ENCODE peak calls at places on chromosomes 16 and 17, in seven cellular contexts. N is AG09319, S is AG04450, L is glutamatergic neuron, M is IMR-90, J is PC-3, F is gastrocnemius medialis. H is an unnamed sample.

GRCh38 chr16:84941916-84942315 is 69.4 kb downstream of the ZDHHC7 start:
- DNase-seq in F (no peak), L (no peak), M (peak; percentile 46), J (no peak), S (no peak), N (no peak), H (no peak)

GRCh38 chr16:17362946-17363345 is 107.8 kb downstream of the XYLT1 start:
- DNase-seq in N (no peak), J (no peak), F (no peak), S (no peak), L (no peak), M (peak; percentile 37), H (no peak)

GRCh38 chr17:80797741-80798594 is 193.7 kb upstream of the CHMP6 start:
- DNase-seq in N (no peak), F (peak; percentile 10), J (no peak), M (no peak), S (no peak), L (no peak), H (no peak)

GRCh38 chr17:4176803-4177472 is 33.9 kb downstream of the CYB5D2 start:
- DNase-seq in M (no peak), S (no peak), L (no peak), N (no peak), J (no peak), F (no peak), H (no peak)

GRCh38 chr17:11319894-11320293 is 78.9 kb downstream of the SHISA6 start:
- DNase-seq in M (no peak), S (no peak), N (no peak), F (no peak), J (no peak), L (no peak), H (no peak)

GRCh38 chr16:81602377-81602776 is 157.8 kb downstream of the CMIP start:
- DNase-seq in S (no peak), M (no peak), F (no peak), N (no peak), J (no peak), L (no peak), H (no peak)

GRCh38 chr17:37752482-37752881 is 7.6 kb upstream of the HNF1B start:
- DNase-seq in M (peak; percentile 77), N (no peak), L (no peak), S (no peak), F (no peak), J (peak; percentile 79), H (no peak)

GRCh38 chr16:324451-325334 is 27.8 kb downstream of the AXIN1 start:
- DNase-seq in M (no peak), S (no peak), F (no peak), N (no peak), J (no peak), L (no peak), H (no peak)

GRCh38 chr17:73549841-73550430 is 94.3 kb downstream of the SDK2 start:
- DNase-seq in S (no peak), J (no peak), N (no peak), M (no peak), L (no peak), F (no peak), H (no peak)

GRCh38 chr16:9092963-9093477 is 1.6 kb downstream of the HAPSTR1 start:
- DNase-seq in L (peak; percentile 61), J (no peak), M (no peak), F (peak; percentile 77), N (no peak), S (no peak), H (peak; percentile 16)

GRCh38 chr16:57639172-57639571 is 10.7 kb downstream of the ADGRG1 start:
- DNase-seq in M (no peak), S (no peak), L (peak; percentile 88), F (no peak), J (no peak), N (no peak), H (peak; percentile 72)

GRCh38 chr17:6551356-6551755 is 5.0 kb downstream of the PITPNM3 start:
- DNase-seq in J (peak; percentile 88), N (no peak), S (no peak), F (no peak), L (no peak), M (no peak), H (no peak)

GRCh38 chr16:69150146-69150865 is 17.9 kb downstream of the UTP4 start:
- DNase-seq in M (peak; percentile 81), J (peak; percentile 74), S (peak; percentile 65), N (peak; percentile 60), F (no peak), L (peak; percentile 42), H (peak; percentile 53)

GRCh38 chr17:6456914-6457687 is 12.8 kb downstream of the PIMREG start:
- DNase-seq in F (peak; percentile 63), S (no peak), M (peak; percentile 76), L (no peak), N (peak; percentile 8), J (peak; percentile 56), H (no peak)

GRCh38 chr17:65530985-65531507 is 30.4 kb downstream of the AXIN2 start:
- DNase-seq in M (peak; percentile 88), N (peak; percentile 68), J (no peak), L (peak; percentile 68), F (no peak), S (peak; percentile 79), H (peak; percentile 48)

GRCh38 chr16:74577882-74578366 is 29.0 kb downstream of the GLG1 start:
- DNase-seq in N (no peak), F (no peak), S (peak; percentile 34), M (peak; percentile 88), L (no peak), J (peak; percentile 75), H (no peak)

GRCh38 chr17:73323622-73324455 is 12.0 kb upstream of the CDC42EP4 start:
- DNase-seq in J (no peak), M (peak; percentile 58), L (no peak), F (peak; percentile 62), N (no peak), S (no peak), H (no peak)

GRCh38 chr16:65002265-65002664 is 119.6 kb downstream of the CDH11 start:
- DNase-seq in J (no peak), M (peak; percentile 91), S (no peak), F (no peak), N (peak; percentile 76), L (no peak), H (no peak)

GRCh38 chr17:18377437-18378204 is at the start of gene EVPLL:
- DNase-seq in J (peak; percentile 81), S (no peak), L (peak; percentile 49), F (peak; percentile 28), N (no peak), M (no peak), H (no peak)

GRCh38 chr17:81712468-81713003 is 452 bp downstream of the SLC25A10 start:
- DNase-seq in L (peak; percentile 68), F (no peak), J (peak; percentile 25), S (no peak), N (no peak), M (no peak), H (peak; percentile 44)

GRCh38 chr16:27776556-27776955 is 226.6 kb downstream of the KATNIP start:
- DNase-seq in N (no peak), M (no peak), F (no peak), L (no peak), S (no peak), J (no peak), H (no peak)

GRCh38 chr17:72158895-72159885 is 38.4 kb downstream of the SOX9 start:
- DNase-seq in L (no peak), N (no peak), F (no peak), S (no peak), M (peak; percentile 44), J (no peak), H (no peak)

GRCh38 chr16:30470632-30471007 is 1.9 kb upstream of the ITGAL start:
- DNase-seq in M (no peak), N (no peak), J (no peak), L (no peak), F (no peak), S (no peak), H (no peak)

GRCh38 chr17:49809056-49809455 is 20.6 kb downstream of the KAT7 start:
- DNase-seq in N (no peak), S (no peak), F (no peak), L (no peak), M (no peak), J (peak; percentile 31), H (no peak)

GRCh38 chr17:27578718-27579085 is 52.3 kb upstream of the LGALS9 start:
- DNase-seq in S (no peak), F (peak; percentile 65), N (no peak), J (no peak), L (no peak), M (peak; percentile 68), H (no peak)

DNA sequence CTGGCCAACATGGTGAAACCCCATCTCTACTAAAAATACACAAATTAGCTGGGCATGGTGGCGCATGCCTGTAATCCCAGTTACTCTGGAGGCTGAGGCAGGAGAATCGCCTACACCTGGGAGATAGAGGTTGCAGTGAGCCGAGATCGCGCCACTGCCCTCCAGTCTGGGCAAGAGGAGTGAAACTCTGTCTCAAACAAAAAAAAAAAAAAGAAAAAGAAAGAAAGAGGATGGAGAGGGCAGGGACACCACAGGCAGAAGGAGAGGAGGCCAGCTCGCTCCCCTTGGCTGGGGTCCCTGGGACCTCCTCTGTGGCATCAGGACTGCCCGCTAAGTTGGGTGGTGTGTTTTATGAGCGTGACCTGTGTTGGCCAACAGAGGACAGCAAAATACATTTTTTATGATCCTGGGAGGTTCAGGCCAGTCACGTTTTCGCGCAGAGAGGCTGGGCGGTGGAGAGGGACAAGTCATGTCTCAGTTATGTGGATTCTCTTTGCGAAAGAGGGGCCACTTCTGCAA is 229.6 kb downstream of the MRTFB start:
- DNase-seq in J (peak; percentile 76), N (peak; percentile 63), L (peak; percentile 56), F (peak; percentile 86), M (peak; percentile 85), S (no peak), H (no peak)
- TF ChIP-seq CTCF in J (peak; percentile 66), N (peak; percentile 81), L (no peak), F (peak; percentile 35), M (peak; percentile 79), S (peak; percentile 67), H (peak; percentile 62)

GRCh38 chr17:42980766-42981397 is 517 bp downstream of the RUNDC1 start:
- DNase-seq in M (peak; percentile 64), L (peak; percentile 48), S (no peak), F (peak; percentile 34), N (no peak), J (peak; percentile 62), H (peak; percentile 19)
- TF ChIP-seq CTCF in M (no peak), L (no peak), S (no peak), F (no peak), N (no peak), J (no peak), H (no peak)

DNA sequence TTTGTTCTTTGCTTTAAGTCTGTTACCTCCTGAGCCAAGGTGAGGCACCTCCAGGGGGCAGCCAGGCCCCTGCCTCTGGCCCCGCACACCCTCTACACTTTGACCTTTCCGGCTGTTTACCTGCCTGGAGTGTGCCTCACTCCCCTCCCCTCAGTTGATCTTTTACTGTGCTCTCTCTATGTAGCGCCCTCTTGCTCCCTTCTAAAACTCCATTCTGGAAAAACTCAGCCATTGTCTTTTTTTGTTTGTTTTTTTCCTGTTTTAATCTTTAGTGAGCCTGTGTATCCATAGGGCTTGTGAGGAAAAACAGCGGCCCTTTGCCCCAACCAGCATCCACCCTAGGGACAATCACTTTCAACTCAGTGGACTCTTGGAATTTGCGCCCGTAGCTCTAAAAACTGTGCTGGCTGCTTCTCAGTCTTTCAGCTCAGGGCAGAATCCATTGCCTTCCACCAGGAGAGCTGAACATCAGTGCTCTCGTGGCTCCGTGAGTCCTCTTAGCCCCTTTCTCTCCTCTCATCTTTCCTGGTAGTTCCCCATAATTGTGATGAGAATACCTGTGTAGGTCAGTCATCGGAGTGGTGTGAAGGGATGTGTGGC is 4.3 kb downstream of the AMDHD2 start:
- DNase-seq in F (no peak), N (no peak), J (no peak), S (no peak), M (no peak), L (no peak), H (no peak)
- TF ChIP-seq CTCF in F (no peak), N (no peak), J (no peak), S (no peak), M (no peak), L (no peak), H (no peak)

GRCh38 chr16:72530434-72530833 is 358.5 kb upstream of the PMFBP1 start:
- DNase-seq in M (peak; percentile 75), N (no peak), J (peak; percentile 85), F (no peak), S (no peak), L (no peak), H (no peak)
- TF ChIP-seq CTCF in M (peak; percentile 47), N (no peak), J (peak; percentile 53), F (no peak), S (peak; percentile 38), L (no peak), H (no peak)